ENCODE peak calls at places on chromosomes 4 and X, in six cellular contexts. C is RWPE1; E is GM19239; Q is nucleus accumbens; O is NCI-H1694 treated with DMSO at 0.1 percent for 48 hours; I is stimulated activated CD4-positive, alpha-beta T cell treated with anti-CD3 and anti-CD28 coated beads, Interleukin-15, amount 100 ng/mL, for 48 hours. B is an unnamed sample.
A peak's percentile ranks its signal among the peaks of the same experiment; 100 is the strongest.

GRCh38 chrX:103467156-103467555 is 52.1 kb downstream of the RAB40A start:
- DNase-seq in C (no peak), E (no peak), Q (no peak), O (no peak), I (no peak), B (no peak)

GRCh38 chr4:21195682-21196081 is 495.4 kb downstream of the PACRGL start:
- DNase-seq in C (no peak), E (no peak), Q (no peak), O (no peak), I (no peak), B (no peak)

GRCh38 chr4:54384563-54384962 is 155.5 kb downstream of the PDGFRA start:
- DNase-seq in C (peak; percentile 13), E (no peak), Q (peak; percentile 41), O (peak; percentile 2), I (no peak), B (no peak)

GRCh38 chr4:63212075-63212474 is 1197.2 kb downstream of the TECRL start:
- DNase-seq in C (no peak), E (no peak), Q (no peak), O (no peak), I (no peak), B (no peak)

GRCh38 chr4:98656443-98656842 is 2.0 kb downstream of the TSPAN5 start:
- DNase-seq in C (no peak), E (no peak), Q (no peak), O (no peak), I (no peak), B (no peak)

GRCh38 chr4:144733566-144733965 is 87.6 kb downstream of the HHIP start:
- DNase-seq in C (no peak), E (no peak), Q (no peak), O (no peak), I (no peak), B (no peak)

GRCh38 chr4:100891808-100892207 is 374.0 kb upstream of the EMCN start:
- DNase-seq in C (no peak), E (no peak), Q (no peak), O (no peak), I (no peak), B (no peak)

GRCh38 chr4:77047037-77047436 is 28.8 kb downstream of the CCNI start:
- DNase-seq in C (peak; percentile 16), E (no peak), Q (no peak), O (no peak), I (no peak), B (no peak)

GRCh38 chr4:40685300-40685699 is 55.6 kb upstream of the RBM47 start:
- DNase-seq in C (peak; percentile 16), E (no peak), Q (no peak), O (no peak), I (no peak), B (no peak)

GRCh38 chr4:133997440-133997839 is 204.1 kb downstream of the PABPC4L start:
- DNase-seq in C (no peak), E (no peak), Q (no peak), O (no peak), I (no peak), B (no peak)

GRCh38 chr4:42480774-42481173 is 83.5 kb downstream of the SHISA3 start:
- DNase-seq in C (no peak), E (no peak), Q (no peak), O (no peak), I (no peak), B (no peak)

GRCh38 chr4:79294064-79294463 is 31.8 kb downstream of the NAA11 start:
- DNase-seq in C (no peak), E (no peak), Q (no peak), O (no peak), I (no peak), B (no peak)

GRCh38 chrX:11555759-11556158 is 110.0 kb downstream of the ARHGAP6 start:
- DNase-seq in C (no peak), E (no peak), Q (no peak), O (no peak), I (no peak), B (no peak)

GRCh38 chr4:66357316-66357715 is 687.0 kb upstream of the EPHA5 start:
- DNase-seq in C (no peak), E (no peak), Q (no peak), O (peak; percentile 23), I (no peak), B (no peak)

GRCh38 chrX:148874621-148875020 is 374.2 kb downstream of the AFF2 start:
- DNase-seq in C (no peak), E (no peak), Q (no peak), O (peak; percentile 37), I (no peak), B (no peak)

GRCh38 chrX:131677655-131678628 is 134.1 kb downstream of the OR13H1 start:
- DNase-seq in C (peak; percentile 48), E (peak; percentile 14), Q (no peak), O (peak; percentile 7), I (peak; percentile 1), B (peak; percentile 11)